ENCODE peak calls at places on chromosomes 6 and 20, in nine cellular contexts. P is A549, B is psoas muscle, N is NCI-H1694 treated with DMSO at 0.1 percent for 48 hours, V is prostate gland, Z is cardiac fibroblast, J is COR-L47, R is epithelial cell of esophagus, X is pancreas. S is an unnamed sample.

GRCh38 chr6:9646346-9647042 is 768.4 kb downstream of the TFAP2A start:
- DNase-seq in P (no peak), B (no peak), N (no peak), V (no peak), Z (peak), J (no peak), R (peak), X (no peak), S (no peak)

GRCh38 chr6:6003334-6004146 is 3.2 kb downstream of the NRN1 start:
- DNase-seq in P (no peak), B (peak), N (no peak), V (no peak), Z (no peak), J (no peak), R (no peak), X (no peak), S (no peak)

GRCh38 chr6:70955441-70956190 is 1.2 kb downstream of the B3GAT2 start:
- DNase-seq in P (peak), B (peak), N (peak), V (peak), Z (peak), J (peak), R (peak), X (peak), S (peak)

GRCh38 chr6:75280131-75280855 is 4.3 kb downstream of the TMEM30A start:
- DNase-seq in P (no peak), B (no peak), N (no peak), V (no peak), Z (no peak), J (no peak), R (no peak), X (no peak), S (no peak)

GRCh38 chr6:155120034-155120433 is 124.9 kb downstream of the TIAM2 start:
- DNase-seq in P (no peak), B (no peak), N (no peak), V (no peak), Z (no peak), J (no peak), R (no peak), X (no peak), S (no peak)

GRCh38 chr6:140269766-140270165 is 895.3 kb upstream of the CITED2 start:
- DNase-seq in P (no peak), B (no peak), N (no peak), V (no peak), Z (peak), J (no peak), R (peak), X (no peak), S (no peak)

GRCh38 chr20:47532002-47532401 is 30.3 kb downstream of the NCOA3 start:
- DNase-seq in P (no peak), B (no peak), N (no peak), V (no peak), Z (no peak), J (no peak), R (no peak), X (no peak), S (no peak)

GRCh38 chr6:134640975-134641429 is 308.9 kb downstream of the ALDH8A1 start:
- DNase-seq in P (peak), B (peak), N (peak), V (peak), Z (peak), J (no peak), R (peak), X (peak), S (no peak)

GRCh38 chr6:43402819-43403218 is 24.5 kb upstream of the ABCC10 start:
- DNase-seq in P (peak), B (no peak), N (no peak), V (no peak), Z (no peak), J (no peak), R (no peak), X (no peak), S (no peak)

GRCh38 chr20:3727333-3728035 is 5.0 kb upstream of the HSPA12B start:
- DNase-seq in P (no peak), B (peak), N (no peak), V (no peak), Z (peak), J (no peak), R (peak), X (no peak), S (no peak)

GRCh38 chr6:158064725-158065251 is 83.1 kb downstream of the SYNJ2 start:
- DNase-seq in P (no peak), B (no peak), N (peak), V (no peak), Z (no peak), J (no peak), R (no peak), X (no peak), S (no peak)

GRCh38 chr6:16741112-16742016 is 19.9 kb downstream of the ATXN1 start:
- DNase-seq in P (no peak), B (no peak), N (no peak), V (no peak), Z (peak), J (no peak), R (peak), X (no peak), S (no peak)

GRCh38 chr6:13395272-13396237 is 67.2 kb upstream of the TBC1D7 start:
- DNase-seq in P (no peak), B (peak), N (peak), V (peak), Z (peak), J (no peak), R (peak), X (peak), S (no peak)

GRCh38 chr20:34530342-34530741 is 14.1 kb downstream of the DYNLRB1 start:
- DNase-seq in P (no peak), B (no peak), N (no peak), V (no peak), Z (no peak), J (no peak), R (no peak), X (no peak), S (no peak)

GRCh38 chr6:154234019-154234772 is 122.4 kb downstream of the IPCEF1 start:
- DNase-seq in P (no peak), B (no peak), N (no peak), V (no peak), Z (no peak), J (no peak), R (no peak), X (no peak), S (no peak)

GRCh38 chr20:10671221-10671849 is 2.5 kb downstream of the JAG1 start:
- DNase-seq in P (peak), B (no peak), N (no peak), V (peak), Z (peak), J (peak), R (peak), X (peak), S (no peak)

GRCh38 chr6:54058236-54058635 is 53.0 kb upstream of the MLIP start:
- DNase-seq in P (no peak), B (no peak), N (no peak), V (no peak), Z (peak), J (no peak), R (no peak), X (no peak), S (no peak)

GRCh38 chr6:20260360-20260759 is 48.1 kb upstream of the MBOAT1 start:
- DNase-seq in P (no peak), B (no peak), N (no peak), V (no peak), Z (no peak), J (no peak), R (no peak), X (no peak), S (no peak)